ENCODE peak calls at places on chromosomes 6 and 20, in five cellular contexts. F, G, Z, U and M are unnamed samples.

GRCh38 chr20:49976542-49976941 is 6.2 kb upstream of the SNAI1 start:
- DNase-seq in Z (no peak), G (no peak), U (peak), F (no peak), M (no peak)

GRCh38 chr6:90790696-90791095 is 203.8 kb upstream of the MAP3K7 start:
- DNase-seq in U (peak), Z (no peak), G (peak), F (no peak), M (no peak)

GRCh38 chr6:77178821-77179220 is 284.5 kb downstream of the HTR1B start:
- DNase-seq in F (no peak), U (peak), Z (no peak), G (peak), M (no peak)

GRCh38 chr6:134816780-134817179 is 133.1 kb downstream of the ALDH8A1 start:
- DNase-seq in U (peak), F (no peak), Z (no peak), G (no peak), M (no peak)

GRCh38 chr6:112480551-112480950 is 133.4 kb downstream of the RFPL4B start:
- DNase-seq in G (no peak), Z (no peak), F (no peak), U (peak), M (no peak)

GRCh38 chr6:5121479-5121878 is 36.3 kb downstream of the PPP1R3G start:
- DNase-seq in F (peak), U (no peak), Z (no peak), G (no peak), M (no peak)

GRCh38 chr6:170135461-170135820 is 155.4 kb downstream of the DLL1 start:
- DNase-seq in F (no peak), U (no peak), G (no peak), Z (no peak), M (no peak)

GRCh38 chr6:31114540-31114876 is at the start of gene PSORS1C1:
- DNase-seq in Z (no peak), G (peak), U (peak), F (peak), M (peak)

GRCh38 chr20:45987108-45987780 is 15.2 kb upstream of the ZNF335 start:
- DNase-seq in F (peak), Z (peak), U (peak), G (no peak), M (no peak)

GRCh38 chr20:4041748-4042411 is 26.5 kb upstream of the RNF24 start:
- DNase-seq in U (peak), Z (no peak), F (peak), G (no peak), M (peak)

GRCh38 chr6:126302191-126302590 is 37.7 kb upstream of the CENPW start:
- DNase-seq in U (peak), G (no peak), F (no peak), Z (no peak), M (no peak)

GRCh38 chr6:166515072-166515810 is 71.2 kb downstream of the RAMACL start:
- DNase-seq in G (peak), U (peak), F (peak), Z (no peak), M (no peak)

GRCh38 chr6:34138924-34139323 is 7.0 kb downstream of the GRM4 start:
- DNase-seq in G (no peak), Z (no peak), U (no peak), F (no peak), M (no peak)

GRCh38 chr6:149951096-149951495 is 9.3 kb downstream of the ULBP2 start:
- DNase-seq in Z (no peak), U (no peak), F (no peak), G (no peak), M (no peak)

GRCh38 chr20:61690993-61691840 is 374.5 kb downstream of the TAF4 start:
- DNase-seq in Z (no peak), G (no peak), F (no peak), U (no peak), M (no peak)